ENCODE peak calls at places on chromosome 9, in six cellular contexts. A is RPMI8226, K is pancreas, F is Right ventricle myocardium inferior, E is GM20000, U is SW480. Z is an unnamed sample.

GRCh38 chr9:108162664-108163063 is 673.1 kb upstream of the KLF4 start:
- DNase-seq in K (no peak), A (no peak), F (no peak), U (peak), E (no peak), Z (no peak)

GRCh38 chr9:111036068-111036789 is 2.0 kb downstream of the LPAR1 start:
- DNase-seq in A (no peak), U (no peak), E (no peak), F (peak), K (peak), Z (peak)

GRCh38 chr9:124810513-124811355 is 33.8 kb downstream of the OLFML2A start:
- DNase-seq in E (no peak), A (no peak), K (no peak), U (peak), F (no peak), Z (no peak)

GRCh38 chr9:4620881-4621555 is 41.1 kb upstream of the PLPP6 start:
- DNase-seq in A (no peak), E (no peak), K (no peak), F (no peak), U (no peak), Z (no peak)

GRCh38 chr9:112377087-112377486 is 2.8 kb upstream of the HSDL2 start:
- DNase-seq in K (no peak), F (no peak), U (no peak), E (no peak), A (no peak), Z (no peak)

GRCh38 chr9:114037961-114038723 is 40.0 kb downstream of the AMBP start:
- DNase-seq in A (no peak), U (no peak), K (no peak), F (no peak), E (no peak), Z (peak)

GRCh38 chr9:72857632-72858011 is 95.2 kb downstream of the ALDH1A1 start:
- DNase-seq in U (no peak), F (no peak), A (no peak), E (no peak), K (no peak), Z (no peak)

GRCh38 chr9:114364123-114364522 is 23.7 kb downstream of the AKNA start:
- DNase-seq in F (no peak), U (peak), E (no peak), K (no peak), A (no peak), Z (no peak)

GRCh38 chr9:85258823-85259370 is 482.9 kb downstream of the AGTPBP1 start:
- DNase-seq in A (peak), K (peak), E (peak), F (peak), U (peak), Z (no peak)

GRCh38 chr9:100601216-100601615 is 23.3 kb downstream of the CAVIN4 start:
- DNase-seq in A (peak), U (peak), K (peak), F (no peak), E (peak), Z (no peak)

GRCh38 chr9:114478459-114478858 is 26.8 kb downstream of the WHRN start:
- DNase-seq in A (no peak), K (no peak), F (no peak), E (no peak), U (no peak), Z (no peak)

GRCh38 chr9:107707419-107707837 is 217.9 kb upstream of the KLF4 start:
- DNase-seq in U (no peak), E (no peak), K (no peak), A (no peak), F (no peak), Z (no peak)

GRCh38 chr9:37029304-37029775 is 4.7 kb downstream of the PAX5 start:
- DNase-seq in U (no peak), K (no peak), F (no peak), E (peak), A (no peak), Z (no peak)

GRCh38 chr9:98520221-98520920 is 188.4 kb downstream of the GABBR2 start:
- DNase-seq in A (no peak), E (no peak), U (no peak), F (no peak), K (no peak), Z (no peak)

GRCh38 chr9:78573205-78573604 is 276.3 kb downstream of the PSAT1 start:
- DNase-seq in K (no peak), U (no peak), E (no peak), A (no peak), F (no peak), Z (no peak)

GRCh38 chr9:93263334-93264229 is 79.6 kb downstream of the WNK2 start:
- DNase-seq in U (no peak), K (no peak), E (peak), F (no peak), A (no peak), Z (peak)

GRCh38 chr9:134784612-134785305 is 95.9 kb upstream of the FCN2 start:
- DNase-seq in K (no peak), E (no peak), F (no peak), A (no peak), U (no peak), Z (no peak)

GRCh38 chr9:13013976-13014375 is 239.2 kb downstream of the LURAP1L start:
- DNase-seq in U (no peak), K (no peak), A (no peak), E (no peak), F (no peak), Z (no peak)

GRCh38 chr9:73125651-73126050 is 26.0 kb upstream of the ANXA1 start:
- DNase-seq in K (no peak), U (no peak), E (no peak), A (no peak), F (no peak), Z (no peak)

GRCh38 chr9:6184749-6185645 is 30.6 kb upstream of the IL33 start:
- DNase-seq in A (no peak), E (peak), K (no peak), F (no peak), U (no peak), Z (no peak)

GRCh38 chr9:99138424-99139284 is 33.7 kb downstream of the TGFBR1 start:
- DNase-seq in F (no peak), K (no peak), U (no peak), E (no peak), A (no peak), Z (no peak)

GRCh38 chr9:101727621-101728524 is 10.6 kb downstream of the GRIN3A start:
- DNase-seq in U (peak), E (peak), K (no peak), F (no peak), A (peak), Z (no peak)

GRCh38 chr9:108043585-108043984 is 554.0 kb upstream of the KLF4 start:
- DNase-seq in F (no peak), U (no peak), A (no peak), E (no peak), K (no peak), Z (no peak)

GRCh38 chr9:27655454-27655853 is 82.2 kb upstream of the C9orf72 start:
- DNase-seq in A (no peak), E (no peak), F (no peak), U (no peak), K (no peak), Z (no peak)

GRCh38 chr9:92564982-92565381 is 29.2 kb upstream of the ECM2 start:
- DNase-seq in A (no peak), E (no peak), K (no peak), U (no peak), F (no peak), Z (no peak)

GRCh38 chr9:101674165-101674564 is 64.3 kb downstream of the GRIN3A start:
- DNase-seq in U (no peak), E (no peak), K (no peak), F (no peak), A (no peak), Z (no peak)

Z was measured in sigmoid colon.